ENCODE peak calls at places on chromosomes 4 and X, in four cellular contexts. One of them, this sample, is unnamed. For H3K9me3, the result is how much of the 10 kb centered on the place peaks cover.

GRCh38 chrX:22338740-22339139 is 66.0 kb downstream of the CBLL2 start:
- DNase-seq in HepG2: no peak
- DNase-seq in H1: no peak
- DNase-seq in GM12878: no peak
- DNase-seq in this sample: no peak

GRCh38 chrX:119647552-119648420 is 41.6 kb upstream of the NKRF start:
- DNase-seq in HepG2: no peak
- DNase-seq in H1: no peak
- DNase-seq in GM12878: peak
- DNase-seq in this sample: no peak

GRCh38 chr4:41106694-41107419 is 107.5 kb downstream of the APBB2 start:
- DNase-seq in HepG2: no peak
- DNase-seq in H1: no peak
- DNase-seq in GM12878: no peak
- DNase-seq in this sample: no peak

GRCh38 chr4:76977731-76978350 is 28.3 kb downstream of the SEPTIN11 start:
- DNase-seq in HepG2: no peak
- DNase-seq in H1: no peak
- DNase-seq in GM12878: no peak
- DNase-seq in this sample: no peak

GRCh38 chr4:84496356-84497219 is 2.5 kb downstream of the NKX6-1 start:
- DNase-seq in HepG2: no peak
- DNase-seq in H1: no peak
- DNase-seq in GM12878: no peak
- DNase-seq in this sample: no peak

GRCh38 chr4:18166925-18167324 is 145.4 kb upstream of the LCORL start:
- DNase-seq in HepG2: no peak
- DNase-seq in H1: no peak
- DNase-seq in GM12878: no peak
- DNase-seq in this sample: no peak

GRCh38 chr4:107913283-107913899 is 18.0 kb upstream of the CYP2U1 start:
- DNase-seq in HepG2: peak
- DNase-seq in H1: no peak
- DNase-seq in GM12878: no peak
- DNase-seq in this sample: peak

GRCh38 chr4:86939737-86940141 is 4.9 kb downstream of the AFF1 start:
- DNase-seq in HepG2: no peak
- DNase-seq in H1: no peak
- DNase-seq in GM12878: peak
- DNase-seq in this sample: no peak

GRCh38 chr4:168629561-168629960 is 132.7 kb downstream of the PALLD start:
- DNase-seq in HepG2: no peak
- DNase-seq in H1: no peak
- DNase-seq in GM12878: no peak
- DNase-seq in this sample: no peak

GRCh38 chr4:3136454-3136853 is 62.0 kb downstream of the HTT start:
- DNase-seq in HepG2: no peak
- DNase-seq in H1: no peak
- DNase-seq in GM12878: no peak
- DNase-seq in this sample: no peak

GRCh38 chr4:37951465-37952352 is 8.5 kb upstream of the PTTG2 start:
- DNase-seq in HepG2: peak
- DNase-seq in H1: no peak
- DNase-seq in GM12878: no peak
- DNase-seq in this sample: no peak

GRCh38 chr4:165207431-165208321 is at the start of gene KLHL2:
- DNase-seq in HepG2: peak
- DNase-seq in H1: no peak
- DNase-seq in GM12878: no peak
- DNase-seq in this sample: peak

GRCh38 chrX:48474127-48474526 is 1.9 kb upstream of the FTSJ1 start:
- DNase-seq in HepG2: no peak
- DNase-seq in H1: no peak
- DNase-seq in GM12878: no peak
- DNase-seq in this sample: no peak

GRCh38 chr4:41670530-41670929 is 78.0 kb downstream of the PHOX2B start:
- DNase-seq in HepG2: no peak
- DNase-seq in H1: no peak
- DNase-seq in GM12878: no peak
- DNase-seq in this sample: no peak

GRCh38 chrX:123311486-123311885 is 127.4 kb downstream of the GRIA3 start:
- DNase-seq in HepG2: no peak
- DNase-seq in H1: no peak
- DNase-seq in GM12878: no peak
- DNase-seq in this sample: no peak

GRCh38 chrX:23079347-23079746 is 79.6 kb downstream of the DDX53 start:
- DNase-seq in HepG2: no peak
- DNase-seq in H1: no peak
- DNase-seq in GM12878: no peak
- DNase-seq in this sample: no peak

GRCh38 chrX:119503484-119503861 is 35.2 kb downstream of the SLC25A5 start:
- DNase-seq in HepG2: peak
- DNase-seq in H1: no peak
- DNase-seq in GM12878: no peak
- DNase-seq in this sample: no peak

GRCh38 chr4:152382057-152382785 is 153.7 kb downstream of the FBXW7 start:
- DNase-seq in HepG2: no peak
- DNase-seq in H1: no peak
- DNase-seq in GM12878: no peak
- DNase-seq in this sample: no peak

GRCh38 chrX:12137982-12138365 is 299 bp upstream of the FRMPD4 start:
- DNase-seq in HepG2: no peak
- DNase-seq in H1: no peak
- DNase-seq in GM12878: no peak
- DNase-seq in this sample: no peak

GRCh38 chr4:52106701-52107100 is 55.6 kb downstream of the SPATA18 start:
- DNase-seq in HepG2: no peak
- DNase-seq in H1: no peak
- DNase-seq in GM12878: no peak
- DNase-seq in this sample: no peak

GRCh38 chrX:133248177-133248576 is 30.0 kb upstream of the TFDP3 start:
- DNase-seq in HepG2: no peak
- DNase-seq in H1: no peak
- DNase-seq in GM12878: no peak
- DNase-seq in this sample: no peak

GRCh38 chr4:99855677-99856076 is 38.5 kb downstream of the LAMTOR3 start:
- DNase-seq in HepG2: no peak
- DNase-seq in H1: no peak
- DNase-seq in GM12878: peak
- DNase-seq in this sample: no peak

GRCh38 chrX:71095971-71096701 is 485 bp downstream of the FOXO4 start:
- DNase-seq in HepG2: no peak
- DNase-seq in H1: no peak
- DNase-seq in GM12878: no peak
- DNase-seq in this sample: peak

GRCh38 chrX:72247206-72247944 is 8.5 kb upstream of the ERCC6L start:
- DNase-seq in HepG2: peak
- DNase-seq in H1: no peak
- DNase-seq in GM12878: no peak
- DNase-seq in this sample: no peak

GRCh38 chr4:25592670-25593069 is 63.0 kb upstream of the SLC34A2 start:
- DNase-seq in HepG2: no peak
- DNase-seq in H1: no peak
- DNase-seq in GM12878: no peak
- DNase-seq in this sample: no peak

GRCh38 chrX:50622751-50623150 is 152.1 kb upstream of the DGKK start:
- DNase-seq in HepG2: no peak
- DNase-seq in H1: no peak
- DNase-seq in GM12878: no peak
- DNase-seq in this sample: no peak

GRCh38 chr4:39044947-39045734 is 12.9 kb upstream of the TMEM156 start:
- DNase-seq in HepG2: no peak
- DNase-seq in H1: no peak
- DNase-seq in GM12878: no peak
- DNase-seq in this sample: no peak

GRCh38 chr4:154010377-154010776 is 221.5 kb upstream of the SFRP2 start:
- DNase-seq in HepG2: no peak
- DNase-seq in H1: no peak
- DNase-seq in GM12878: no peak
- DNase-seq in this sample: no peak

GRCh38 chr4:7956306-7957112 is 16.8 kb upstream of the AFAP1 start:
- DNase-seq in HepG2: peak
- DNase-seq in H1: no peak
- DNase-seq in GM12878: no peak
- DNase-seq in this sample: no peak

GRCh38 chrX:9378980-9379696 is 85.7 kb upstream of the TBL1X start:
- DNase-seq in HepG2: no peak
- DNase-seq in H1: no peak
- DNase-seq in GM12878: no peak
- DNase-seq in this sample: no peak

DNA sequence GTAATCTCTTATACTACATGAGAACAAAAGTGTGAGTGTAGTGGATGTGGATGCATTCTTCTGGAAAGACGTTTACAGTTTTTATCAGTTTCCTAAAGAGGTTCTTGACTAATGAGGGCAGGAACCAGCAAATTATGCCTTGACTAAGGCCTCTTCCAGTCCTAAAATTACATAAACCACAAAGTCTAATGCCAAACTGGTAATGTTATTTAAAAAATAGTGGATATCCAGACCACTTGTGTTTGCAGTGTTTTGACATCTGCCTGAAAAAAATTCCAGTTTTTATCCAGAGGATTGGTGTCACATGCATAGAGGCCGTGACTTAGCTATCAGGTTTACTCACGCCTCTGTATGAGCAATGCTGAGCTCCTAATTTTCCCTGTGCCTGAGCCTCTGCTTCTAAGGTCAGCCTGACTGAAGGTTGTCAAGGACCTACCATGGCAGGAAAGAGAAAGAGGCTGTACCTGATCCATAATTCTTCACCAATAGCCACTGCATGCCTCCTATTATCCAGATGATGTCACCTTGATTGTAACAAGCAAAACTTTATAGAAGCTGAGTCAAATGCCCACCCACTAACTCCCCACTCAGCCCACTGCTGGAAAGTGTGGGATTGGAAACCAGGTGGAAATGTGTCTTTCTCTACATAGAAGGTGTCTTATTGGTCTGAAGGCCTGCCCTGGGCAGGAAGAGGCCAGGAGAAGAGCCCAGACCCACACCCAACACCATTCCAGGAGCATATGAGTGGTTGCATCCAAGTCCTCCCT is 68.6 kb downstream of the ENPP6 start:
- DNase-seq in HepG2: no peak
- DNase-seq in H1: no peak
- DNase-seq in GM12878: no peak
- DNase-seq in this sample: no peak
- TF ChIP-seq YY1 in HepG2: no peak
- TF ChIP-seq YY1 in H1: no peak
- TF ChIP-seq YY1 in GM12878: no peak
- TF ChIP-seq YY1 in this sample: no peak

DNA sequence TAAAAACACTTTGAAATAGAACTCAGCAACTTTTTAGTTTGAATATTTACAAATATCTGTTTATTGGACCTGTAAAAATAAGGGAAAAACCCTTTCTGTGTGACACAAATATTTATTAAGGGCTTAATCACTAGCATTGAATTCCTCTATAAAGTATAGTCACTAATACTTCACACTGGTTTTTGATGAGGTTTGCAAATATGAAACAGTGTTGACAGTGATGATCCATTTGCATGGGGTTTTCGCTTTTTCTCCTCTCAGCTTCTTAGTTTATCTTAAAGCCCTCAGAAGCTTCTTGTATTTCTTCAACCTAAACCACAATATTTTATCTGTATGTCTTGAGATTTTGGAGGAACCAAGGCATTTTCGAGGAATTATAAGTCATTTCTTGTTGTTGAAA is 96.6 kb upstream of the TEX13A start:
- DNase-seq in HepG2: no peak
- DNase-seq in H1: no peak
- DNase-seq in GM12878: no peak
- DNase-seq in this sample: no peak
- TF ChIP-seq SUZ12 in HepG2: no peak
- TF ChIP-seq SUZ12 in H1: no peak
- TF ChIP-seq SUZ12 in GM12878: no peak
- TF ChIP-seq SUZ12 in this sample: no peak

GRCh38 chr4:253936-254756 is 51.1 kb downstream of the ZNF732 start:
- DNase-seq in HepG2: no peak
- DNase-seq in H1: no peak
- DNase-seq in GM12878: no peak
- DNase-seq in this sample: no peak
- H3K9me3 ChIP-seq in HepG2: half or more
- H3K9me3 ChIP-seq in H1: half or more
- H3K9me3 ChIP-seq in GM12878: under half
- H3K9me3 ChIP-seq in this sample: half or more

GRCh38 chr4:174592985-174593335 is 70.7 kb upstream of the HPGD start:
- DNase-seq in HepG2: no peak
- DNase-seq in H1: no peak
- DNase-seq in GM12878: no peak
- DNase-seq in this sample: no peak
- TF ChIP-seq YY1 in HepG2: no peak
- TF ChIP-seq YY1 in H1: no peak
- TF ChIP-seq YY1 in GM12878: no peak
- TF ChIP-seq YY1 in this sample: no peak

GRCh38 chr4:6937748-6938147 is 28.1 kb downstream of the TBC1D14 start:
- DNase-seq in HepG2: no peak
- DNase-seq in H1: no peak
- DNase-seq in GM12878: no peak
- DNase-seq in this sample: no peak

GRCh38 chr4:6938758-6939201 is 29.2 kb downstream of the TBC1D14 start:
- DNase-seq in HepG2: no peak
- DNase-seq in H1: no peak
- DNase-seq in GM12878: no peak
- DNase-seq in this sample: no peak

GRCh38 chr4:6938237-6938636 is 28.6 kb downstream of the TBC1D14 start:
- DNase-seq in HepG2: no peak
- DNase-seq in H1: no peak
- DNase-seq in GM12878: no peak
- DNase-seq in this sample: no peak

GRCh38 chr4:6935961-6936360 is 26.3 kb downstream of the TBC1D14 start:
- DNase-seq in HepG2: peak
- DNase-seq in H1: no peak
- DNase-seq in GM12878: no peak
- DNase-seq in this sample: no peak

GRCh38 chr4:6937201-6937600 is 27.6 kb downstream of the TBC1D14 start:
- DNase-seq in HepG2: no peak
- DNase-seq in H1: no peak
- DNase-seq in GM12878: no peak
- DNase-seq in this sample: no peak
- TF ChIP-seq SUZ12 in HepG2: no peak
- TF ChIP-seq SUZ12 in H1: no peak
- TF ChIP-seq SUZ12 in GM12878: no peak
- TF ChIP-seq SUZ12 in this sample: no peak